ENCODE peak calls at places on chromosomes 16 and 17, in six cellular contexts. J is H9; Y is CD4-positive, alpha-beta memory T cell; W is occipital lobe; K is mucosa of descending colon; C is NCI-H2107. H is an unnamed sample.

GRCh38 chr17:77233635-77234334 is 93.0 kb downstream of the SEC14L1 start:
- DNase-seq in C (no peak), Y (no peak), J (no peak), K (no peak), W (peak), H (no peak)

GRCh38 chr16:79816081-79816497 is 215.6 kb upstream of the MAF start:
- DNase-seq in W (no peak), J (no peak), Y (no peak), K (no peak), C (no peak), H (no peak)

GRCh38 chr17:42169351-42169750 is 11.6 kb downstream of the KCNH4 start:
- DNase-seq in C (no peak), W (no peak), Y (no peak), K (no peak), J (no peak), H (no peak)

GRCh38 chr17:43917348-43918025 is 10.2 kb upstream of the MPP2 start:
- DNase-seq in Y (peak), C (no peak), W (no peak), K (peak), J (peak), H (peak)

GRCh38 chr17:80119271-80119791 is 17.9 kb downstream of the GAA start:
- DNase-seq in C (no peak), K (no peak), Y (no peak), J (peak), W (no peak), H (peak)

GRCh38 chr17:8167526-8167925 is 4.8 kb upstream of the VAMP2 start:
- DNase-seq in J (no peak), W (no peak), K (no peak), Y (no peak), C (no peak), H (no peak)

GRCh38 chr16:11094075-11094593 is 149.8 kb downstream of the CLEC16A start:
- DNase-seq in C (no peak), Y (no peak), J (no peak), W (no peak), K (no peak), H (peak)

GRCh38 chr16:54655171-54655590 is 275.5 kb upstream of the IRX5 start:
- DNase-seq in W (no peak), Y (no peak), J (no peak), C (no peak), K (no peak), H (no peak)

GRCh38 chr17:44256671-44257070 is 11.3 kb downstream of the SLC4A1 start:
- DNase-seq in Y (no peak), K (no peak), J (no peak), W (no peak), C (no peak), H (no peak)

GRCh38 chr17:60231234-60231633 is 81.5 kb downstream of the CA4 start:
- DNase-seq in J (no peak), K (peak), Y (no peak), C (no peak), W (no peak), H (no peak)

GRCh38 chr16:11379420-11379819 is 34.2 kb downstream of the RMI2 start:
- DNase-seq in W (no peak), J (no peak), K (no peak), Y (no peak), C (no peak), H (peak)

GRCh38 chr17:57350266-57350665 is 93.9 kb downstream of the MSI2 start:
- DNase-seq in K (peak), C (no peak), Y (no peak), J (no peak), W (no peak), H (no peak)

GRCh38 chr17:45346255-45347015 is 29.6 kb upstream of the MAP3K14 start:
- DNase-seq in K (no peak), C (no peak), W (no peak), J (peak), Y (no peak), H (no peak)

GRCh38 chr17:49022391-49022941 is 25.3 kb downstream of the IGF2BP1 start:
- DNase-seq in K (no peak), C (no peak), J (peak), W (no peak), Y (no peak), H (no peak)